ENCODE peak calls at places on chromosomes 6 and 20, in ten cellular contexts. R, U, G, E, Q, O, P, D, H and I are unnamed samples.

GRCh38 chr6:138774370-138774769 is 801 bp downstream of the CCDC28A start:
- DNase-seq in Q (no peak), H (no peak), U (no peak), E (no peak), O (no peak), G (no peak), P (no peak), R (no peak), D (no peak), I (no peak)

GRCh38 chr6:15148356-15149058 is 97.4 kb upstream of the JARID2 start:
- DNase-seq in Q (no peak), E (no peak), R (no peak), P (no peak), U (no peak), G (no peak), D (no peak), O (no peak), H (no peak), I (no peak)

GRCh38 chr6:108133594-108134179 is 32.1 kb upstream of the NR2E1 start:
- DNase-seq in O (peak), G (peak), H (peak), P (peak), E (peak), U (no peak), R (no peak), D (peak), Q (peak), I (peak)

GRCh38 chr6:111992851-111993250 is 61.1 kb upstream of the CCN6 start:
- DNase-seq in O (no peak), Q (no peak), G (no peak), U (no peak), R (no peak), E (no peak), H (no peak), D (no peak), P (no peak), I (no peak)

GRCh38 chr6:151565940-151566339 is 72.1 kb downstream of the CCDC170 start:
- DNase-seq in Q (no peak), G (no peak), P (no peak), O (no peak), E (no peak), R (no peak), D (no peak), H (no peak), U (no peak), I (no peak)

GRCh38 chr20:35304956-35305355 is 12.7 kb upstream of the FAM83C start:
- DNase-seq in D (no peak), Q (no peak), U (no peak), H (no peak), R (no peak), O (no peak), E (no peak), G (no peak), P (no peak), I (no peak)

GRCh38 chr6:142856607-142856856 is 88.4 kb downstream of the HIVEP2 start:
- DNase-seq in O (no peak), H (no peak), E (no peak), U (no peak), Q (no peak), G (no peak), P (no peak), D (no peak), R (no peak), I (no peak)

GRCh38 chr6:84461461-84461860 is 234.0 kb upstream of the CEP162 start:
- DNase-seq in R (no peak), U (no peak), Q (no peak), D (no peak), O (no peak), E (no peak), H (no peak), G (no peak), P (no peak), I (no peak)

GRCh38 chr6:3309391-3310050 is 50.8 kb downstream of the PSMG4 start:
- DNase-seq in D (no peak), H (no peak), Q (no peak), P (no peak), U (no peak), G (no peak), O (peak), E (no peak), R (no peak), I (no peak)

GRCh38 chr6:111483736-111484654 is 977 bp upstream of the REV3L start:
- DNase-seq in D (peak), H (peak), P (peak), G (peak), U (peak), E (peak), Q (peak), R (peak), O (peak), I (peak)

GRCh38 chr20:59520814-59521213 is 83.5 kb upstream of the PHACTR3 start:
- DNase-seq in R (no peak), G (no peak), P (no peak), U (no peak), Q (no peak), D (no peak), H (no peak), E (no peak), O (no peak), I (no peak)

GRCh38 chr6:144033816-144034540 is 25.9 kb upstream of the PLAGL1 start:
- DNase-seq in D (no peak), U (no peak), P (no peak), O (no peak), E (no peak), Q (no peak), G (no peak), H (no peak), R (no peak), I (peak)

GRCh38 chr6:106556368-106556960 is 72.8 kb downstream of the RTN4IP1 start:
- DNase-seq in U (no peak), Q (no peak), O (no peak), E (no peak), P (no peak), H (no peak), D (no peak), G (no peak), R (no peak), I (peak)

GRCh38 chr20:57753332-57754164 is 43.7 kb upstream of the PMEPA1 start:
- DNase-seq in G (no peak), P (no peak), D (no peak), O (peak), E (no peak), H (no peak), Q (no peak), U (no peak), R (no peak), I (no peak)

GRCh38 chr6:71392286-71392685 is 103.7 kb downstream of the OGFRL1 start:
- DNase-seq in G (no peak), P (no peak), R (no peak), D (no peak), O (no peak), U (no peak), E (no peak), H (no peak), Q (no peak), I (no peak)

GRCh38 chr6:156336096-156336495 is 441.1 kb upstream of the ARID1B start:
- DNase-seq in R (no peak), H (no peak), G (no peak), E (no peak), O (no peak), D (no peak), U (no peak), P (peak), Q (no peak), I (no peak)

GRCh38 chr20:54092021-54092420 is 21.6 kb upstream of the BCAS1 start:
- DNase-seq in P (no peak), H (no peak), U (no peak), G (no peak), D (no peak), O (no peak), Q (no peak), R (no peak), E (no peak), I (no peak)

GRCh38 chr6:22737331-22737730 is 168.0 kb downstream of the HDGFL1 start:
- DNase-seq in D (no peak), Q (peak), O (no peak), G (no peak), E (peak), H (peak), P (peak), R (no peak), U (peak), I (peak)

GRCh38 chr6:34650823-34651222 is 45.7 kb downstream of the ILRUN start:
- DNase-seq in E (no peak), H (no peak), O (no peak), P (no peak), R (no peak), Q (no peak), U (no peak), D (no peak), G (no peak), I (no peak)

GRCh38 chr20:49711331-49711987 is 2.2 kb downstream of the B4GALT5 start:
- DNase-seq in H (no peak), P (no peak), Q (no peak), D (no peak), U (no peak), R (no peak), E (no peak), O (no peak), G (no peak), I (no peak)

GRCh38 chr6:19691465-19692167 is 145.6 kb upstream of the ID4 start:
- DNase-seq in H (no peak), D (no peak), G (no peak), R (no peak), U (no peak), Q (no peak), P (no peak), O (no peak), E (no peak), I (no peak)

GRCh38 chr20:5509803-5510202 is 193.0 kb upstream of the PROKR2 start:
- DNase-seq in H (no peak), Q (no peak), O (peak), G (no peak), P (no peak), U (no peak), E (no peak), R (no peak), D (no peak), I (no peak)

GRCh38 chr20:5508044-5508443 is 191.3 kb upstream of the PROKR2 start:
- DNase-seq in Q (no peak), U (no peak), P (no peak), R (no peak), H (no peak), E (no peak), D (no peak), O (peak), G (no peak), I (no peak)

DNA sequence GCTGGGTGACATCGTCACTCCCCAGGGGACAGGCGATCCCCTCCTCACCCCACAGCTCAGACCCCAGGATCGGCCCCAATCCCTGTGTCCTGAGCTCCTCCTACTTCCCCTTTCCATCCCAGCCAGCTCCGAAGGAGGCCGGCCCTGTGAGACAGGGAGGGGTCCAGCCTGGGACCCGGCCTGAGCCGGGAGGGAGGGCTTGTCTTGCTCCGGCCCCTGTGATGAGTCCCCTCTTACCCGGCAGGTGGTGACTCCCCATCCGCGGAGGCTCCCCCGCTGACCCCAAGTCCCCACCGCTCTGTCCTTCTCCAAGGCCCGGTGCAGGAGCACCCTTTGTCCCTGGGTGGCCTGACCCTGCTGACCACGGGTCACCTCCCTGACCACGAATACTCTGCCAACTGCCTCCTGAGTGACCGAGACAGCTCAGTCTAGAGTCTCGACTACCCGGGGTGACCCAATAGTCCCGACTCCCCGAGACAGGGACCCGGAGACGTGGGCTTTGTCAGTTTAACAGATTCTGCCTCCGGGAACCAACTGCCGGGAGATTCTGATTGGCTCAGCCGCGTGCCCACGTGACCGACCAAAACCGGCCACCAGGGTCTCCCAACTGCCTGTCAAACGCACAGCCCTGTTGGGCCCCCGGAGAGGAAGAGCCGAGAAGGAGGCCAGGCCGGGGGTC is 187.4 kb upstream of the PROKR2 start:
- DNase-seq in U (no peak), P (peak), R (peak), D (no peak), G (no peak), E (no peak), Q (peak), H (no peak), O (peak), I (peak)
- TF ChIP-seq POLR2A in U (no peak), P (peak), R (no peak), D (no peak), G (no peak), E (no peak), Q (peak), H (no peak), O (no peak), I (no peak)

GRCh38 chr20:31951530-31952453 is at the start of gene PDRG1:
- DNase-seq in D (peak), H (peak), E (peak), P (peak), Q (peak), O (peak), G (peak), U (peak), R (peak), I (peak)
- TF ChIP-seq POLR2A in D (no peak), H (peak), E (peak), P (peak), Q (peak), O (peak), G (peak), U (peak), R (peak), I (peak)

GRCh38 chr20:3935295-3935955 is 46.2 kb downstream of the PANK2 start:
- DNase-seq in U (no peak), P (peak), Q (no peak), D (no peak), E (no peak), G (no peak), H (no peak), O (no peak), R (no peak), I (no peak)

GRCh38 chr20:3940905-3941304 is 51.7 kb downstream of the PANK2 start:
- DNase-seq in O (no peak), U (no peak), D (no peak), H (no peak), E (no peak), R (no peak), G (no peak), Q (no peak), P (no peak), I (no peak)

GRCh38 chr20:3935956-3936340 is 46.8 kb downstream of the PANK2 start:
- DNase-seq in G (no peak), E (no peak), P (no peak), Q (no peak), R (no peak), O (no peak), D (no peak), H (no peak), U (no peak), I (no peak)

GRCh38 chr20:3934628-3935027 is 45.4 kb downstream of the PANK2 start:
- DNase-seq in O (no peak), H (no peak), G (no peak), P (peak), D (no peak), U (no peak), Q (no peak), E (no peak), R (no peak), I (no peak)

DNA sequence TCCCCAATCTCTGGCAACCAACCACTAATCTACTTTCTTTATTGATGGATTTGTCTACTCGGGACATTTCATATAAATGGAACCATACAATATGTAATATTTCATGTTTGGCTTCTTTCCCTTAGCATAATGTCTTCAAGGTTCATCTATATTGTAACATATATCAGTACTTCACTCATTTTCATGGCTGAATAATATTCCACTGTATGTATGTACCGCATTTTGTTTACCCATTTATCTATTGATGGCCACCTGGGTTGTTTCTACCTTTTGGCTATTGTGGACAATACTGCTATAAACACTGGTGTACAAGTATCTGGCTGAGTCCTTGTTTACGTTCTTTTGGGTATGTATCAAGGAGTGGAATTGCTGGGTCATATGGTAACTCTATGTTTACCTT is 48.4 kb downstream of the PANK2 start:
- DNase-seq in P (no peak), E (no peak), U (no peak), Q (no peak), O (no peak), R (no peak), D (no peak), H (no peak), G (no peak), I (no peak)
- TF ChIP-seq POLR2A in P (no peak), E (no peak), U (no peak), Q (no peak), O (no peak), R (no peak), D (no peak), H (no peak), G (no peak), I (no peak)

GRCh38 chr6:169162968-169163903 is 90.4 kb downstream of the THBS2 start:
- DNase-seq in P (peak), H (no peak), O (peak), Q (no peak), G (peak), R (no peak), E (peak), D (no peak), U (no peak), I (no peak)
- TF ChIP-seq POLR2A in P (no peak), H (no peak), O (no peak), Q (no peak), G (no peak), R (no peak), E (no peak), D (no peak), U (no peak), I (no peak)

GRCh38 chr6:95742895-95743294 is 165.6 kb downstream of the MANEA start:
- DNase-seq in D (no peak), R (no peak), O (no peak), H (no peak), G (no peak), Q (no peak), P (no peak), U (no peak), E (no peak), I (no peak)

GRCh38 chr6:95743591-95743990 is 166.3 kb downstream of the MANEA start:
- DNase-seq in D (no peak), O (no peak), U (no peak), G (no peak), H (no peak), R (no peak), Q (no peak), E (no peak), P (no peak), I (no peak)

DNA sequence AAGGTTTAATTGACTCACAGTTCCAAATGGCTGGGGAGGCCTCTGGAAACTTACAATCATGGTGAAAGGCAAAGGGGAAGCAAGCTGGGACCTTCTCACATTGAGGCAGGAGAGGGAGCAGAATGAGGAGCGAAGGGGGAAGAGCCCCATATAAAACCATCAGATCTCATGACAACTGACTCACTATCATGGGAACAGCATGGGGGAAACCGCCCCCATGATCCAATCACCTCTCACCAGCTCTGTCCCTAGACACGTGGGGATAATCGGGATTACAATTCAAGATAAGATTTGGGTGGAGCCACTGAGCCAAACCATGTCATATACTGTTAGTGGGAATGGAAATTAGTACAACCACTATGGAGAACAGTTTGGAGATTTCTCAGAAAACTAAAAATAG is 163.7 kb downstream of the MANEA start:
- DNase-seq in P (no peak), H (no peak), Q (no peak), O (no peak), D (no peak), R (no peak), E (no peak), U (no peak), G (no peak), I (no peak)
- TF ChIP-seq POLR2A in P (no peak), H (no peak), Q (no peak), O (no peak), D (no peak), R (no peak), E (no peak), U (no peak), G (no peak), I (no peak)

DNA sequence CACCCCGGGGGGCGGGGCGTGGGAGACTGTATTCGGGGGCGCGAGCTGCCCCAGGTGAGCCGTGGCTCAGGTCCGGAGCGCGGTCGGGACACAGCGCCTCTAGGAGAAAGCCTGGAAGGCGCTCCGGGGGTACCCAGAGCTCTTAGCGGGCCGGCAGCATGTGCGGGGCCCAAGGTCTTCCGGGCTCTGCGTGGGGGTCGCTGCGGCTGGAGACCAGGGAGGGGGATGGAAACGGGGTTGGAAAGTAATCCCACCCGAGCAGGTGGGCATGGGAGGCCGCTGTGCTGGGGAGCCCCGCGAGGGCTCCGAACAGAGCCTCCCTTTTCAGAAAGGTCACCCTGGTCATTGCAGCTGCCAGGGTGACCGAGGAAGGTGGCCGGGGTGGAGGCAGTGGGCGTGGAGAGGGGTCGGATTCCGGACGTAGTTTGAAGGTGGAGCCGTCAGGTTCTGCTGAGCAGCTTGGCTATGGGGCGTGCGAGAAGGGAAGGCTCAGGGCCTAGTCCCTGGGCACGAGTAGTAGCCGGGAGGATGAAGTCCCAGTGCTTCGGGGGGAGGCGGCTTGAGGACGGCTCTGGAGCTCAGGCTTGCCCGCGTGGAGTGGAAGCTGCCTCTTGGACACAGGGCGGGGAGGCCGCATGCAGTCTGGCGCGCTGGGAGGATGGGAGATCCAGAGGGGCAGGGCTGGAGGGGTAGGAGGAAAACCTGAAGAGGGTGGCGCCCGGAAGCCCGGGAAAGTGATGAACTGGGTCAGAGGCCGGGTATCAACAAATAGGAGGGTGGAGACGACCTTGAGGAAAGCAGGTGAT is at the start of gene SIRT5:
- DNase-seq in G (peak), U (peak), R (peak), Q (peak), E (peak), O (peak), H (peak), D (peak), P (peak), I (peak)
- TF ChIP-seq POLR2A in G (peak), U (peak), R (peak), Q (peak), E (peak), O (no peak), H (peak), D (peak), P (peak), I (peak)

GRCh38 chr6:124960757-124961467 is 1.3 kb upstream of the RNF217 start:
- DNase-seq in O (no peak), R (no peak), Q (no peak), E (no peak), U (no peak), H (no peak), D (no peak), G (no peak), P (no peak), I (no peak)
- TF ChIP-seq POLR2A in O (no peak), R (no peak), Q (no peak), E (no peak), U (no peak), H (no peak), D (no peak), G (no peak), P (no peak), I (no peak)